ENCODE peak calls at places on chromosome 14, in four cellular contexts. V is A549, Y is K562, Z is GM12878. S is an unnamed sample.

GRCh38 chr14:82621881-82622450 is 1088.3 kb upstream of the SEL1L start:
- DNase-seq in Y (no peak), Z (no peak), V (no peak), S (peak)

GRCh38 chr14:35336171-35337073 is 44.2 kb downstream of the PSMA6 start:
- DNase-seq in V (peak), Z (no peak), Y (peak), S (peak)

GRCh38 chr14:86050072-86050683 is 520.2 kb downstream of the FLRT2 start:
- DNase-seq in Y (no peak), V (no peak), Z (no peak), S (no peak)

GRCh38 chr14:93522221-93522620 is 91.5 kb downstream of the UNC79 start:
- DNase-seq in Y (no peak), Z (no peak), V (no peak), S (no peak)

GRCh38 chr14:63290741-63291286 is 27.9 kb downstream of the GPHB5 start:
- DNase-seq in V (no peak), Y (no peak), Z (no peak), S (no peak)

GRCh38 chr14:105271224-105271890 is 23.0 kb downstream of the BTBD6 start:
- DNase-seq in Y (no peak), Z (no peak), V (no peak), S (peak)

GRCh38 chr14:54709867-54710266 is 142.9 kb downstream of the SAMD4A start:
- DNase-seq in V (no peak), Z (no peak), Y (no peak), S (no peak)

GRCh38 chr14:93709249-93709648 is 79.0 kb downstream of the PRIMA1 start:
- DNase-seq in V (no peak), Z (no peak), Y (no peak), S (no peak)

DNA sequence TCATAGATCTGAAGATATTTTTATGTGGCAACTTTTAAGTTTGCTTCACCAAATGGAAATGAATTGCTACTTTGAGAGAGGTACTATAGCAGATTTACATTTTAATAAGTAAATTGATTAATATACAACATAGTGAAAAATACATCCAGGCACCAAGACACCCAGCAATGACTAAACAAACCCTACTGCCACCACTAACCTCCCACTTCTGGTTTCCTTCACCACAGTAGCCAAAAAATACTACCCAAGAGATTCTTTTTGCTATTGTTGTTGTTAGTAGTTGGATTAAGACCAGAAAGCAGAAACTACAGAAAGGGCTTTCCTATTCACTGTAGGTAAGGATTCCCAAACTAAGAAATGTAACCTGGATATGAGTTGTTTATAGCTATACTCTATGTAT is 54.1 kb downstream of the COCH start:
- DNase-seq in Z (no peak), V (no peak), Y (no peak), S (no peak)
- TF ChIP-seq RCOR1 in Z (no peak), V (no peak), Y (no peak), S (no peak)

GRCh38 chr14:50002926-50003212 is 110.0 kb downstream of the ARF6 start:
- DNase-seq in Y (no peak), Z (no peak), V (no peak), S (no peak)

GRCh38 chr14:50001146-50001998 is 108.5 kb downstream of the ARF6 start:
- DNase-seq in Z (no peak), V (peak), Y (peak), S (no peak)

GRCh38 chr14:50000215-50001145 is 107.6 kb downstream of the ARF6 start:
- DNase-seq in Z (no peak), V (no peak), Y (peak), S (peak)

GRCh38 chr14:50003213-50004021 is 110.5 kb downstream of the ARF6 start:
- DNase-seq in Y (peak), V (peak), Z (peak), S (peak)

DNA sequence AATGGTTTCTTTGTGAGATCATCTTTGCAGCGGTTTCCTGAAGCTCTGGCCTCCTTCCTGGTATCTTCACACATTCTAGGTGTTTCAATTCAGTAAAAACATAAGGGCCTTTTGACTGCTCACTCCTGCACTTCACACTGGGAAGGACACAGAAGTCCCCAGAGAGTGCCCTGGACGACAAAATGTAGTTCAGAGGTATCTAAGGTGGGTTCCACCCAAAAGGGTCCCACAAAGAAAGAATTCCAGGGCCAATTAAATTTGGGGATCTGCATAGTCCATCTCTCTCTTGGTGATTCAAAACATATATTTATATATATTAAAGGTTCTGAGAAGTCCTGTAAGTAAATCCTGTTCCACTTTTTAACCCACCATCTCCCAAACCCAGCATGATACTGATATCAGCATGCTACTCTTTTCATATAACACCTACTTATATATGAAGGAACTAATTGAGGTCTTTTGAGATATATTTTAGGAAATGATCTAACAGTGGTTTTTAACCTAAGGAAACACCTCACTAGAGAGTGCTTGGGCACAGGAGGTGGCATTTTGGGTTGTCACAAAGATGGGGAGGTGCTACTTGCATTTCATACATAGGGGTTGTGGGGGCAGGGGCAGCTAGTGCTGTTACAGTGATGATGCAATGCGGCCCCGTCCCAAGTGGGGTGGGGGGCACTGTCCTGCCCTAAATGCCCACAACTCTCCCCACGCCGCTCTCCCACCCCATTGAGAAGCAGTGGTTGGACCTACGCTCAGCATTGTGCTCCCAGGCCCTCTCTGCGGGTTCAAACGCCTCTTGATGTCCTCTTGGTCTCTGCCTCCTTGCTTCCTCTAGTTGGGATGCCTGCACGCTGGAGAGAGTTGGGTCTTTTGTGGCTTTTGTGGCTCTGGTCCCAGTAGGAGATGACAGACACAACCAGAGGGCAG is 109.4 kb downstream of the ARF6 start:
- DNase-seq in V (no peak), Y (peak), Z (peak), S (no peak)
- TF ChIP-seq RCOR1 in V (no peak), Y (no peak), Z (no peak), S (no peak)

GRCh38 chr14:72549848-72550247 is 344.1 kb downstream of the DPF3 start:
- DNase-seq in Y (no peak), Z (no peak), V (no peak), S (no peak)

GRCh38 chr14:72546359-72547035 is 347.4 kb downstream of the DPF3 start:
- DNase-seq in Y (no peak), V (no peak), Z (no peak), S (no peak)

GRCh38 chr14:72547999-72548398 is 345.9 kb downstream of the DPF3 start:
- DNase-seq in Y (no peak), Z (no peak), V (no peak), S (peak)

GRCh38 chr14:72550513-72550912 is 343.4 kb downstream of the DPF3 start:
- DNase-seq in V (no peak), Y (no peak), Z (no peak), S (no peak)

DNA sequence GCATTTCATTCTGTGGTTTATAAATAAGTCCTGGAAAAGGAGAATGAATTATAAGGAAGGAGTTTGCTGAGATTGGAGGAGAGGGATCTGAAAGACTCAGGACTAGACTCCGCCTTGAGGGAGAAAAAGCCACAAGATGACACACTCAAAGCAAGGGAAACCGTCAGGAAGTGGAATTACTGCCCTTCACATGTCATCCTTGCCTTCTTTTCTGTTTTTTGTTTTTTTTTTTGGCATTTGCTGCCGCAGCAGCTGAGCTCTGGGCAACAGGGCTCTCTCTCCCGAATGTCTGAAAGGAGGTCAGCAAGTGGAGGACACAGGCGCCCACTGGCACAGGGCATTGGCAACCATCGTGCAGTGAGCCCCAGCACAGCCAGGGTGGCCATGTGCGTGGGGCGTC is 344.9 kb downstream of the DPF3 start:
- DNase-seq in V (no peak), Y (no peak), Z (no peak), S (no peak)
- TF ChIP-seq RCOR1 in V (no peak), Y (no peak), Z (no peak), S (no peak)

DNA sequence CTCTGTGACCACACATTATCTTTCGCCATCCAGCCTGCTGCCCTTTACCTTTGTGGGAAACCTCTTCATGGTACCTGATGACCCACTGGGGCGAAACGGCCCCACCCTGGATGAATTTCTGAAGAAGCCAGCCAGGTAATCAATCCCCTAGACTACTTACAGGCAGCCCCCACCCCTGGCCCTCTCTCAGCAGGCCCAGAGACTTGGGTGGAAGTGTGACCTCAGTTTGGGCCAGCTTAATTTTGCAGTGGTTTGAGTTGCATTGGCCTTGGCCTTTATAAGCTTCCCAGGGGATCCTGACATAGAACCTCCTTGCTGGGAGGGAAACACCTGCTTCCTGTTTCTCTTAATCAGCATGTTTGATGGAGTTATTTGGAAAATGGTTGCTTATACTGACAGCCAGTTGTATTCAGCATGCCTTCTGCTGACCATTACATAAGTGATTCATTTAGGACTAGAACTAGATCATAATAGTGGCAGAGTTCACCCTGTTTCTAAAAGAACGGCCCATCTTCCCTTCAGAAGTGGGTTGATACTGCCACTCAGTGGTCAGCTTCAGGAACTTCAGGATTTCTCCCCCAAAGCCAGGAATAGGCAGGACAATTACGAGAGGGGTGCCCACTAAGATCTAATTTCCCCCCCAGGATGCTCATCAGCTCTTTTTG is 6.1 kb downstream of the SDR39U1 start:
- DNase-seq in V (peak), Z (no peak), Y (peak), S (peak)
- TF ChIP-seq RCOR1 in V (no peak), Z (no peak), Y (no peak), S (no peak)

GRCh38 chr14:101152855-101153254 is 249.3 kb upstream of the RTL1 start:
- DNase-seq in V (no peak), Y (no peak), Z (no peak), S (no peak)

GRCh38 chr14:101150010-101150409 is 246.5 kb upstream of the RTL1 start:
- DNase-seq in V (no peak), Y (no peak), Z (no peak), S (no peak)

GRCh38 chr14:101151930-101152310 is 248.4 kb upstream of the RTL1 start:
- DNase-seq in Z (no peak), Y (no peak), V (no peak), S (no peak)

GRCh38 chr14:101151226-101151929 is 247.9 kb upstream of the RTL1 start:
- DNase-seq in Z (no peak), V (peak), Y (peak), S (no peak)

DNA sequence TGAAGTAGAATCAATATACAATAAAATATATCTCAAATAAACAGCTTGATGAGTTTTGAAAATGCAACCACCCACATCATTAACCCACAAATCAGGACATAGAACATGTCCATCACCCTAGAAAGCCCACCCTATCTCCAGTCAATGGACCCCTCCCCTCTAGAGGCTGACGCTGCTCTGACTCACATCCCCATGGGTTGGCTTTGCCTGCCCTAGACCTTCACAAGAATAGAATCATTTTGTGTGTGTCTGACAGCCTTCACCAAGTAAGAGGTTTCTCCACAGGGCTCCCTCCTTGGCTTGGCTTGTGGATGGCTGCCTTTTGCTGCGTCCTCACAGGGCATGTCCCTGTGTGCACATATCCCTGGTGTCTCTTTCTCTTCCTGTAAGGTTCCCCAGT is 250.2 kb upstream of the RTL1 start:
- DNase-seq in Z (no peak), Y (no peak), V (no peak), S (no peak)
- TF ChIP-seq RCOR1 in Z (no peak), Y (no peak), V (no peak), S (no peak)

GRCh38 chr14:91339076-91339475 is 78.5 kb downstream of the CCDC88C start:
- DNase-seq in Y (no peak), Z (no peak), V (no peak), S (no peak)

GRCh38 chr14:91337699-91338335 is 79.8 kb downstream of the CCDC88C start:
- DNase-seq in V (no peak), Y (no peak), Z (no peak), S (no peak)

GRCh38 chr14:91338369-91338768 is 79.3 kb downstream of the CCDC88C start:
- DNase-seq in V (no peak), Z (no peak), Y (no peak), S (no peak)

GRCh38 chr14:91341331-91342242 is 76.0 kb downstream of the CCDC88C start:
- DNase-seq in Z (no peak), Y (no peak), V (no peak), S (no peak)

DNA sequence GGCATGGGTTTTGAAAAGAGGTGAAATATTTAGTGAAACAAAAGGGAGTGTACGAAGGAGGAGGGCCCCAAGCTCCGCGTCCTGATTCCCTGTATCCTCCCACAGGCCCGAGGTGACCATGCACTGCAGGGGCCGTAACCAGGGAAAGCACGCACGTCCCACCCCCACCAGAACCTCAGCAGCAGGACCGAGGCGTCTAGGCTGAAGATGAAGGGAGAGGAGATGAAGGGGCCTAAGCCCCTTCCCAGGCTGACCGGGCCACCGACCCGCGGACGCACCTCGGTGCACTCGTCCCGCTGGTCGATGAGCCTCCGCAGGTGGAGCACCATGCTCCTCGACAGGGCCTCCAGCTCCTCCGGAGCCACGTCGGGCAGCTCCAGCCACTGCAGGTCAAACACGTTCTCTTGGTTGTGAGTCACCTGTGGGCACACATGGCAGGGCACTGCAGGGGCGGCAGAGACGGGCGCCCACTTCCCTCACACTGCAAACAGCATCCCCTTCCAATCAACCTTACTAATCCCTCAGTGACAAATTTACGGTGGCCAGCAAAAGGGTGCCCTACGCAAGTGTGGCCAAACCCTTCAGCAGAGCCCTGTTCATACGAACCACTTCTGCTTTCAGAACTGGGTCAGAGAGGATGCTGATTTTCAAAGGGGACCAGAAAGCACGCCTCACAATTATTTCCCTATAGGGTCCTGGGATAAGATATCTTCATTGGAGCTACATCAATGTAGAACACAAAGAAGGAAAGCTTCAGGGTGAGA is 77.8 kb downstream of the CCDC88C start:
- DNase-seq in V (no peak), Y (no peak), Z (no peak), S (no peak)
- TF ChIP-seq RCOR1 in V (no peak), Y (no peak), Z (no peak), S (no peak)

GRCh38 chr14:76985021-76985420 is 43.5 kb downstream of the IRF2BPL start:
- DNase-seq in V (no peak), Y (no peak), Z (no peak), S (no peak)
- TF ChIP-seq RCOR1 in V (no peak), Y (no peak), Z (no peak), S (no peak)